ENCODE peak calls at places on chromosomes 5 and 9, in eight cellular contexts. One of them, this sample, is unnamed.

GRCh38 chr9:76557674-76558073 is 98.7 kb downstream of the GCNT1 start:
- DNase-seq in B cell: no peak
- DNase-seq in DMS53: no peak
- DNase-seq in NCI-H1694 treated with DMSO at 0.1 percent for 48 hours: no peak
- DNase-seq in memory B cell: no peak
- DNase-seq in GM23338: no peak
- DNase-seq in stimulated activated CD4-positive, alpha-beta T cell treated with anti-CD3 and anti-CD28 coated beads, Interleukin-1b, Interleukin-23, amount 100 ng/mL, for 48 hours: no peak
- DNase-seq in Jurkat, Clone E6-1: no peak
- DNase-seq in this sample: no peak

GRCh38 chr9:93467462-93467861 is 14.1 kb upstream of the FAM120AOS start:
- DNase-seq in B cell: no peak
- DNase-seq in DMS53: peak
- DNase-seq in NCI-H1694 treated with DMSO at 0.1 percent for 48 hours: no peak
- DNase-seq in memory B cell: no peak
- DNase-seq in GM23338: no peak
- DNase-seq in stimulated activated CD4-positive, alpha-beta T cell treated with anti-CD3 and anti-CD28 coated beads, Interleukin-1b, Interleukin-23, amount 100 ng/mL, for 48 hours: no peak
- DNase-seq in Jurkat, Clone E6-1: no peak
- DNase-seq in this sample: peak

GRCh38 chr5:106189121-106189809 is 1481.5 kb downstream of the EFNA5 start:
- DNase-seq in B cell: no peak
- DNase-seq in DMS53: peak
- DNase-seq in NCI-H1694 treated with DMSO at 0.1 percent for 48 hours: no peak
- DNase-seq in memory B cell: no peak
- DNase-seq in GM23338: no peak
- DNase-seq in stimulated activated CD4-positive, alpha-beta T cell treated with anti-CD3 and anti-CD28 coated beads, Interleukin-1b, Interleukin-23, amount 100 ng/mL, for 48 hours: no peak
- DNase-seq in Jurkat, Clone E6-1: no peak
- DNase-seq in this sample: peak

GRCh38 chr5:139641116-139642080 is 6.8 kb upstream of the CXXC5 start:
- DNase-seq in B cell: no peak
- DNase-seq in DMS53: no peak
- DNase-seq in NCI-H1694 treated with DMSO at 0.1 percent for 48 hours: no peak
- DNase-seq in memory B cell: no peak
- DNase-seq in GM23338: no peak
- DNase-seq in stimulated activated CD4-positive, alpha-beta T cell treated with anti-CD3 and anti-CD28 coated beads, Interleukin-1b, Interleukin-23, amount 100 ng/mL, for 48 hours: no peak
- DNase-seq in Jurkat, Clone E6-1: no peak
- DNase-seq in this sample: no peak

GRCh38 chr5:178193251-178193809 is 6.2 kb upstream of the GMCL2 start:
- DNase-seq in B cell: no peak
- DNase-seq in DMS53: no peak
- DNase-seq in NCI-H1694 treated with DMSO at 0.1 percent for 48 hours: no peak
- DNase-seq in memory B cell: no peak
- DNase-seq in GM23338: no peak
- DNase-seq in stimulated activated CD4-positive, alpha-beta T cell treated with anti-CD3 and anti-CD28 coated beads, Interleukin-1b, Interleukin-23, amount 100 ng/mL, for 48 hours: no peak
- DNase-seq in Jurkat, Clone E6-1: peak
- DNase-seq in this sample: no peak

GRCh38 chr5:132777209-132778069 is at the start of gene SEPTIN8:
- DNase-seq in B cell: peak
- DNase-seq in DMS53: peak
- DNase-seq in NCI-H1694 treated with DMSO at 0.1 percent for 48 hours: no peak
- DNase-seq in memory B cell: peak
- DNase-seq in GM23338: peak
- DNase-seq in stimulated activated CD4-positive, alpha-beta T cell treated with anti-CD3 and anti-CD28 coated beads, Interleukin-1b, Interleukin-23, amount 100 ng/mL, for 48 hours: peak
- DNase-seq in Jurkat, Clone E6-1: no peak
- DNase-seq in this sample: no peak

GRCh38 chr9:84758817-84759216 is 89.3 kb downstream of the NTRK2 start:
- DNase-seq in B cell: no peak
- DNase-seq in DMS53: no peak
- DNase-seq in NCI-H1694 treated with DMSO at 0.1 percent for 48 hours: no peak
- DNase-seq in memory B cell: no peak
- DNase-seq in GM23338: no peak
- DNase-seq in stimulated activated CD4-positive, alpha-beta T cell treated with anti-CD3 and anti-CD28 coated beads, Interleukin-1b, Interleukin-23, amount 100 ng/mL, for 48 hours: no peak
- DNase-seq in Jurkat, Clone E6-1: no peak
- DNase-seq in this sample: no peak

GRCh38 chr5:178479261-178479660 is 110.9 kb downstream of the COL23A1 start:
- DNase-seq in B cell: no peak
- DNase-seq in DMS53: no peak
- DNase-seq in NCI-H1694 treated with DMSO at 0.1 percent for 48 hours: no peak
- DNase-seq in memory B cell: no peak
- DNase-seq in GM23338: no peak
- DNase-seq in stimulated activated CD4-positive, alpha-beta T cell treated with anti-CD3 and anti-CD28 coated beads, Interleukin-1b, Interleukin-23, amount 100 ng/mL, for 48 hours: no peak
- DNase-seq in Jurkat, Clone E6-1: no peak
- DNase-seq in this sample: no peak

GRCh38 chr9:125549465-125550215 is 157.4 kb downstream of the MAPKAP1 start:
- DNase-seq in B cell: no peak
- DNase-seq in DMS53: no peak
- DNase-seq in NCI-H1694 treated with DMSO at 0.1 percent for 48 hours: no peak
- DNase-seq in memory B cell: no peak
- DNase-seq in GM23338: no peak
- DNase-seq in stimulated activated CD4-positive, alpha-beta T cell treated with anti-CD3 and anti-CD28 coated beads, Interleukin-1b, Interleukin-23, amount 100 ng/mL, for 48 hours: no peak
- DNase-seq in Jurkat, Clone E6-1: no peak
- DNase-seq in this sample: peak

GRCh38 chr9:9552665-9553064 is 1060.1 kb downstream of the PTPRD start:
- DNase-seq in B cell: no peak
- DNase-seq in DMS53: peak
- DNase-seq in NCI-H1694 treated with DMSO at 0.1 percent for 48 hours: peak
- DNase-seq in memory B cell: no peak
- DNase-seq in GM23338: no peak
- DNase-seq in stimulated activated CD4-positive, alpha-beta T cell treated with anti-CD3 and anti-CD28 coated beads, Interleukin-1b, Interleukin-23, amount 100 ng/mL, for 48 hours: no peak
- DNase-seq in Jurkat, Clone E6-1: no peak
- DNase-seq in this sample: peak

GRCh38 chr5:2748841-2749513 is 2.5 kb downstream of the IRX2 start:
- DNase-seq in B cell: no peak
- DNase-seq in DMS53: no peak
- DNase-seq in NCI-H1694 treated with DMSO at 0.1 percent for 48 hours: no peak
- DNase-seq in memory B cell: no peak
- DNase-seq in GM23338: peak
- DNase-seq in stimulated activated CD4-positive, alpha-beta T cell treated with anti-CD3 and anti-CD28 coated beads, Interleukin-1b, Interleukin-23, amount 100 ng/mL, for 48 hours: no peak
- DNase-seq in Jurkat, Clone E6-1: no peak
- DNase-seq in this sample: peak

GRCh38 chr9:88184986-88185385 is 46.7 kb upstream of the SPATA31C2 start:
- DNase-seq in B cell: no peak
- DNase-seq in DMS53: no peak
- DNase-seq in NCI-H1694 treated with DMSO at 0.1 percent for 48 hours: no peak
- DNase-seq in memory B cell: no peak
- DNase-seq in GM23338: no peak
- DNase-seq in stimulated activated CD4-positive, alpha-beta T cell treated with anti-CD3 and anti-CD28 coated beads, Interleukin-1b, Interleukin-23, amount 100 ng/mL, for 48 hours: no peak
- DNase-seq in Jurkat, Clone E6-1: no peak
- DNase-seq in this sample: peak

GRCh38 chr9:88532320-88532719 is 2.7 kb upstream of the NXNL2 start:
- DNase-seq in B cell: no peak
- DNase-seq in DMS53: no peak
- DNase-seq in NCI-H1694 treated with DMSO at 0.1 percent for 48 hours: no peak
- DNase-seq in memory B cell: no peak
- DNase-seq in GM23338: peak
- DNase-seq in stimulated activated CD4-positive, alpha-beta T cell treated with anti-CD3 and anti-CD28 coated beads, Interleukin-1b, Interleukin-23, amount 100 ng/mL, for 48 hours: no peak
- DNase-seq in Jurkat, Clone E6-1: peak
- DNase-seq in this sample: peak

GRCh38 chr9:137433916-137434431 is 7.2 kb downstream of the ENTPD8 start:
- DNase-seq in B cell: no peak
- DNase-seq in DMS53: no peak
- DNase-seq in NCI-H1694 treated with DMSO at 0.1 percent for 48 hours: no peak
- DNase-seq in memory B cell: no peak
- DNase-seq in GM23338: no peak
- DNase-seq in stimulated activated CD4-positive, alpha-beta T cell treated with anti-CD3 and anti-CD28 coated beads, Interleukin-1b, Interleukin-23, amount 100 ng/mL, for 48 hours: no peak
- DNase-seq in Jurkat, Clone E6-1: no peak
- DNase-seq in this sample: no peak

GRCh38 chr5:138569759-138570158 is 5.4 kb downstream of the HSPA9 start:
- DNase-seq in B cell: no peak
- DNase-seq in DMS53: peak
- DNase-seq in NCI-H1694 treated with DMSO at 0.1 percent for 48 hours: no peak
- DNase-seq in memory B cell: no peak
- DNase-seq in GM23338: no peak
- DNase-seq in stimulated activated CD4-positive, alpha-beta T cell treated with anti-CD3 and anti-CD28 coated beads, Interleukin-1b, Interleukin-23, amount 100 ng/mL, for 48 hours: no peak
- DNase-seq in Jurkat, Clone E6-1: no peak
- DNase-seq in this sample: no peak

GRCh38 chr5:150222906-150223305 is 33.0 kb downstream of the SLC6A7 start:
- DNase-seq in B cell: no peak
- DNase-seq in DMS53: no peak
- DNase-seq in NCI-H1694 treated with DMSO at 0.1 percent for 48 hours: no peak
- DNase-seq in memory B cell: no peak
- DNase-seq in GM23338: no peak
- DNase-seq in stimulated activated CD4-positive, alpha-beta T cell treated with anti-CD3 and anti-CD28 coated beads, Interleukin-1b, Interleukin-23, amount 100 ng/mL, for 48 hours: no peak
- DNase-seq in Jurkat, Clone E6-1: no peak
- DNase-seq in this sample: no peak

GRCh38 chr5:111954516-111955337 is 197.7 kb upstream of the NREP start:
- DNase-seq in B cell: peak
- DNase-seq in DMS53: no peak
- DNase-seq in NCI-H1694 treated with DMSO at 0.1 percent for 48 hours: no peak
- DNase-seq in memory B cell: no peak
- DNase-seq in GM23338: no peak
- DNase-seq in stimulated activated CD4-positive, alpha-beta T cell treated with anti-CD3 and anti-CD28 coated beads, Interleukin-1b, Interleukin-23, amount 100 ng/mL, for 48 hours: no peak
- DNase-seq in Jurkat, Clone E6-1: no peak
- DNase-seq in this sample: no peak

GRCh38 chr5:175541264-175541663 is 62.9 kb downstream of the SFXN1 start:
- DNase-seq in B cell: no peak
- DNase-seq in DMS53: no peak
- DNase-seq in NCI-H1694 treated with DMSO at 0.1 percent for 48 hours: no peak
- DNase-seq in memory B cell: no peak
- DNase-seq in GM23338: no peak
- DNase-seq in stimulated activated CD4-positive, alpha-beta T cell treated with anti-CD3 and anti-CD28 coated beads, Interleukin-1b, Interleukin-23, amount 100 ng/mL, for 48 hours: no peak
- DNase-seq in Jurkat, Clone E6-1: no peak
- DNase-seq in this sample: no peak

GRCh38 chr5:68070641-68071191 is 144.8 kb upstream of the PIK3R1 start:
- DNase-seq in B cell: no peak
- DNase-seq in DMS53: no peak
- DNase-seq in NCI-H1694 treated with DMSO at 0.1 percent for 48 hours: no peak
- DNase-seq in memory B cell: no peak
- DNase-seq in GM23338: no peak
- DNase-seq in stimulated activated CD4-positive, alpha-beta T cell treated with anti-CD3 and anti-CD28 coated beads, Interleukin-1b, Interleukin-23, amount 100 ng/mL, for 48 hours: no peak
- DNase-seq in Jurkat, Clone E6-1: no peak
- DNase-seq in this sample: no peak

GRCh38 chr5:175655411-175655810 is 2.5 kb upstream of the HRH2 start:
- DNase-seq in B cell: no peak
- DNase-seq in DMS53: no peak
- DNase-seq in NCI-H1694 treated with DMSO at 0.1 percent for 48 hours: no peak
- DNase-seq in memory B cell: no peak
- DNase-seq in GM23338: no peak
- DNase-seq in stimulated activated CD4-positive, alpha-beta T cell treated with anti-CD3 and anti-CD28 coated beads, Interleukin-1b, Interleukin-23, amount 100 ng/mL, for 48 hours: no peak
- DNase-seq in Jurkat, Clone E6-1: no peak
- DNase-seq in this sample: no peak

GRCh38 chr5:115461506-115462290 is 82.9 kb downstream of the FEM1C start:
- DNase-seq in B cell: no peak
- DNase-seq in DMS53: peak
- DNase-seq in NCI-H1694 treated with DMSO at 0.1 percent for 48 hours: no peak
- DNase-seq in memory B cell: no peak
- DNase-seq in GM23338: no peak
- DNase-seq in stimulated activated CD4-positive, alpha-beta T cell treated with anti-CD3 and anti-CD28 coated beads, Interleukin-1b, Interleukin-23, amount 100 ng/mL, for 48 hours: peak
- DNase-seq in Jurkat, Clone E6-1: no peak
- DNase-seq in this sample: no peak

GRCh38 chr5:180402716-180403115 is 49.6 kb upstream of the GFPT2 start:
- DNase-seq in B cell: no peak
- DNase-seq in DMS53: no peak
- DNase-seq in NCI-H1694 treated with DMSO at 0.1 percent for 48 hours: no peak
- DNase-seq in memory B cell: no peak
- DNase-seq in GM23338: no peak
- DNase-seq in stimulated activated CD4-positive, alpha-beta T cell treated with anti-CD3 and anti-CD28 coated beads, Interleukin-1b, Interleukin-23, amount 100 ng/mL, for 48 hours: no peak
- DNase-seq in Jurkat, Clone E6-1: no peak
- DNase-seq in this sample: no peak

GRCh38 chr9:91896513-91897121 is 53.4 kb downstream of the ROR2 start:
- DNase-seq in B cell: no peak
- DNase-seq in DMS53: no peak
- DNase-seq in NCI-H1694 treated with DMSO at 0.1 percent for 48 hours: peak
- DNase-seq in memory B cell: no peak
- DNase-seq in GM23338: no peak
- DNase-seq in stimulated activated CD4-positive, alpha-beta T cell treated with anti-CD3 and anti-CD28 coated beads, Interleukin-1b, Interleukin-23, amount 100 ng/mL, for 48 hours: no peak
- DNase-seq in Jurkat, Clone E6-1: no peak
- DNase-seq in this sample: no peak

GRCh38 chr9:1743121-1743710 is 271.9 kb upstream of the SMARCA2 start:
- DNase-seq in B cell: no peak
- DNase-seq in DMS53: no peak
- DNase-seq in NCI-H1694 treated with DMSO at 0.1 percent for 48 hours: no peak
- DNase-seq in memory B cell: no peak
- DNase-seq in GM23338: no peak
- DNase-seq in stimulated activated CD4-positive, alpha-beta T cell treated with anti-CD3 and anti-CD28 coated beads, Interleukin-1b, Interleukin-23, amount 100 ng/mL, for 48 hours: no peak
- DNase-seq in Jurkat, Clone E6-1: no peak
- DNase-seq in this sample: no peak

GRCh38 chr9:29974197-29974596 is 2400.9 kb upstream of the C9orf72 start:
- DNase-seq in B cell: no peak
- DNase-seq in DMS53: no peak
- DNase-seq in NCI-H1694 treated with DMSO at 0.1 percent for 48 hours: no peak
- DNase-seq in memory B cell: no peak
- DNase-seq in GM23338: no peak
- DNase-seq in stimulated activated CD4-positive, alpha-beta T cell treated with anti-CD3 and anti-CD28 coated beads, Interleukin-1b, Interleukin-23, amount 100 ng/mL, for 48 hours: no peak
- DNase-seq in Jurkat, Clone E6-1: no peak
- DNase-seq in this sample: no peak

GRCh38 chr5:80346055-80346454 is 26.3 kb downstream of the SPZ1 start:
- DNase-seq in B cell: peak
- DNase-seq in DMS53: peak
- DNase-seq in NCI-H1694 treated with DMSO at 0.1 percent for 48 hours: peak
- DNase-seq in memory B cell: peak
- DNase-seq in GM23338: peak
- DNase-seq in stimulated activated CD4-positive, alpha-beta T cell treated with anti-CD3 and anti-CD28 coated beads, Interleukin-1b, Interleukin-23, amount 100 ng/mL, for 48 hours: peak
- DNase-seq in Jurkat, Clone E6-1: peak
- DNase-seq in this sample: peak

GRCh38 chr9:33309903-33310302 is 19.6 kb downstream of the NFX1 start:
- DNase-seq in B cell: no peak
- DNase-seq in DMS53: no peak
- DNase-seq in NCI-H1694 treated with DMSO at 0.1 percent for 48 hours: no peak
- DNase-seq in memory B cell: no peak
- DNase-seq in GM23338: no peak
- DNase-seq in stimulated activated CD4-positive, alpha-beta T cell treated with anti-CD3 and anti-CD28 coated beads, Interleukin-1b, Interleukin-23, amount 100 ng/mL, for 48 hours: no peak
- DNase-seq in Jurkat, Clone E6-1: no peak
- DNase-seq in this sample: no peak

GRCh38 chr9:86405926-86406325 is 51.7 kb upstream of the TUT7 start:
- DNase-seq in B cell: no peak
- DNase-seq in DMS53: no peak
- DNase-seq in NCI-H1694 treated with DMSO at 0.1 percent for 48 hours: no peak
- DNase-seq in memory B cell: no peak
- DNase-seq in GM23338: peak
- DNase-seq in stimulated activated CD4-positive, alpha-beta T cell treated with anti-CD3 and anti-CD28 coated beads, Interleukin-1b, Interleukin-23, amount 100 ng/mL, for 48 hours: peak
- DNase-seq in Jurkat, Clone E6-1: no peak
- DNase-seq in this sample: no peak

GRCh38 chr5:120874463-120874862 is 410.4 kb downstream of the PRR16 start:
- DNase-seq in B cell: no peak
- DNase-seq in DMS53: no peak
- DNase-seq in NCI-H1694 treated with DMSO at 0.1 percent for 48 hours: no peak
- DNase-seq in memory B cell: no peak
- DNase-seq in GM23338: no peak
- DNase-seq in stimulated activated CD4-positive, alpha-beta T cell treated with anti-CD3 and anti-CD28 coated beads, Interleukin-1b, Interleukin-23, amount 100 ng/mL, for 48 hours: no peak
- DNase-seq in Jurkat, Clone E6-1: no peak
- DNase-seq in this sample: no peak

GRCh38 chr5:74516217-74516636 is 124.3 kb downstream of the ENC1 start:
- DNase-seq in B cell: no peak
- DNase-seq in DMS53: no peak
- DNase-seq in NCI-H1694 treated with DMSO at 0.1 percent for 48 hours: no peak
- DNase-seq in memory B cell: no peak
- DNase-seq in GM23338: peak
- DNase-seq in stimulated activated CD4-positive, alpha-beta T cell treated with anti-CD3 and anti-CD28 coated beads, Interleukin-1b, Interleukin-23, amount 100 ng/mL, for 48 hours: no peak
- DNase-seq in Jurkat, Clone E6-1: no peak
- DNase-seq in this sample: no peak

GRCh38 chr5:652023-652515 is 39.9 kb downstream of the CEP72 start:
- DNase-seq in B cell: no peak
- DNase-seq in DMS53: no peak
- DNase-seq in NCI-H1694 treated with DMSO at 0.1 percent for 48 hours: no peak
- DNase-seq in memory B cell: no peak
- DNase-seq in GM23338: no peak
- DNase-seq in stimulated activated CD4-positive, alpha-beta T cell treated with anti-CD3 and anti-CD28 coated beads, Interleukin-1b, Interleukin-23, amount 100 ng/mL, for 48 hours: no peak
- DNase-seq in Jurkat, Clone E6-1: no peak
- DNase-seq in this sample: no peak